ENCODE peak calls at places on chromosomes 7 and 10, in five cellular contexts. A is GDM1, L is renal cortical epithelial cell, V is NCI-H345, E is neural crest cell. D is an unnamed sample.

GRCh38 chr10:287814-288213 is 152.6 kb downstream of the ZMYND11 start:
- DNase-seq in A (no peak), V (no peak), L (no peak), E (no peak), D (no peak)

GRCh38 chr7:151740180-151740845 is 136.6 kb downstream of the PRKAG2 start:
- DNase-seq in E (no peak), A (no peak), L (no peak), V (peak), D (no peak)

GRCh38 chr10:88489107-88489506 is 94.0 kb downstream of the RNLS start:
- DNase-seq in L (no peak), A (no peak), E (no peak), V (peak), D (no peak)

GRCh38 chr10:111360260-111360925 is 283.6 kb downstream of the ADRA2A start:
- DNase-seq in V (peak), A (peak), E (no peak), L (peak), D (peak)

GRCh38 chr10:71527135-71527534 is 130.4 kb downstream of the CDH23 start:
- DNase-seq in V (no peak), A (no peak), L (peak), E (no peak), D (no peak)

GRCh38 chr10:92181575-92181974 is 109.3 kb downstream of the CPEB3 start:
- DNase-seq in V (no peak), E (no peak), A (no peak), L (no peak), D (no peak)

GRCh38 chr10:102633282-102633681 is 11.0 kb upstream of the TRIM8 start:
- DNase-seq in V (no peak), L (no peak), A (peak), E (no peak), D (peak)

GRCh38 chr10:13614530-13615332 is 28.0 kb downstream of the PRPF18 start:
- DNase-seq in E (no peak), A (no peak), V (no peak), L (peak), D (no peak)

GRCh38 chr10:109966961-109967738 is 40.6 kb upstream of the ADD3 start:
- DNase-seq in V (no peak), L (no peak), E (peak), A (no peak), D (no peak)

GRCh38 chr10:77919713-77920108 is 6.8 kb downstream of the DLG5 start:
- DNase-seq in L (peak), A (no peak), E (no peak), V (no peak), D (no peak)

GRCh38 chr7:74174606-74175082 is 488 bp downstream of the EIF4H start:
- DNase-seq in L (no peak), A (no peak), V (peak), E (no peak), D (no peak)

GRCh38 chr7:7385421-7385820 is 150.3 kb downstream of the COL28A1 start:
- DNase-seq in V (no peak), L (no peak), A (no peak), E (no peak), D (no peak)

GRCh38 chr10:43461950-43462349 is 25.0 kb downstream of the ZNF487 start:
- DNase-seq in V (peak), A (peak), E (peak), L (peak), D (peak)

GRCh38 chr7:42151309-42151708 is 85.7 kb downstream of the GLI3 start:
- DNase-seq in A (no peak), V (no peak), E (no peak), L (no peak), D (no peak)

GRCh38 chr7:42014625-42015412 is 222.2 kb downstream of the GLI3 start:
- DNase-seq in A (peak), E (peak), L (peak), V (no peak), D (peak)

GRCh38 chr7:111756687-111757178 is 194.4 kb upstream of the IMMP2L start:
- DNase-seq in L (no peak), E (peak), V (no peak), A (no peak), D (no peak)

GRCh38 chr10:95445837-95446347 is 115.3 kb downstream of the SORBS1 start:
- DNase-seq in V (peak), L (peak), E (peak), A (peak), D (peak)

GRCh38 chr10:131646551-131647525 is 254.0 kb upstream of the PPP2R2D start:
- DNase-seq in V (no peak), A (no peak), L (no peak), E (no peak), D (no peak)

D was measured in CMK.